ENCODE peak calls at places on chromosomes 4 and X, in four cellular contexts. K, Y, N and U are unnamed samples.

GRCh38 chr4:73764513-73764912 is 24.1 kb downstream of the CXCL8 start:
- DNase-seq in N (peak; percentile 53), Y (no peak), K (no peak), U (no peak)

GRCh38 chr4:21032246-21032645 is 332.0 kb downstream of the PACRGL start:
- DNase-seq in N (peak; percentile 18), Y (no peak), K (no peak), U (no peak)

GRCh38 chr4:7310441-7310840 is 118.1 kb downstream of the SORCS2 start:
- DNase-seq in K (no peak), Y (no peak), N (no peak), U (no peak)

GRCh38 chr4:154082760-154083530 is 294.1 kb upstream of the SFRP2 start:
- DNase-seq in K (no peak), N (peak; percentile 70), Y (no peak), U (no peak)

GRCh38 chr4:183332447-183332846 is 10.2 kb upstream of the CLDN24 start:
- DNase-seq in N (no peak), K (no peak), Y (no peak), U (no peak)

GRCh38 chr4:74397748-74398426 is 32.9 kb downstream of the EREG start:
- DNase-seq in K (no peak), N (no peak), Y (no peak), U (no peak)

GRCh38 chrX:56026816-56027215 is 205.3 kb upstream of the KLF8 start:
- DNase-seq in Y (no peak), K (no peak), N (no peak), U (no peak)

GRCh38 chr4:17166954-17167353 is 268.5 kb upstream of the LDB2 start:
- DNase-seq in N (peak; percentile 55), K (no peak), Y (no peak), U (peak; percentile 2)

GRCh38 chrX:22314692-22315091 is 42.0 kb downstream of the CBLL2 start:
- DNase-seq in K (no peak), N (peak; percentile 34), Y (no peak), U (no peak)

GRCh38 chr4:15385515-15385914 is 42.3 kb upstream of the C1QTNF7 start:
- DNase-seq in K (no peak), Y (no peak), N (no peak), U (no peak)

GRCh38 chr4:123524958-123525628 is 128.5 kb downstream of the SPRY1 start:
- DNase-seq in N (no peak), Y (no peak), K (no peak), U (no peak)

GRCh38 chr4:8063974-8064563 is 94.5 kb downstream of the ABLIM2 start:
- DNase-seq in N (peak; percentile 7), Y (no peak), K (no peak), U (no peak)

GRCh38 chr4:2961411-2962098 is 1.7 kb downstream of the NOP14 start:
- DNase-seq in Y (no peak), K (peak; percentile 62), N (no peak), U (no peak)

GRCh38 chrX:3451566-3451965 is 105.1 kb upstream of the MXRA5 start:
- DNase-seq in N (no peak), K (no peak), Y (no peak), U (no peak)

GRCh38 chr4:68021185-68021584 is 57.9 kb upstream of the TMPRSS11A start:
- DNase-seq in K (no peak), Y (no peak), N (peak; percentile 86), U (no peak)

GRCh38 chr4:6633091-6633906 is 7.2 kb upstream of the MRFAP1 start:
- DNase-seq in N (no peak), K (no peak), Y (no peak), U (no peak)

GRCh38 chrX:1534321-1535168 is 2.4 kb downstream of the P2RY8 start:
- DNase-seq in K (no peak), N (no peak), Y (no peak), U (no peak)

GRCh38 chr4:42953316-42953715 is 60.8 kb downstream of the GRXCR1 start:
- DNase-seq in K (no peak), N (no peak), Y (no peak), U (no peak)

DNA sequence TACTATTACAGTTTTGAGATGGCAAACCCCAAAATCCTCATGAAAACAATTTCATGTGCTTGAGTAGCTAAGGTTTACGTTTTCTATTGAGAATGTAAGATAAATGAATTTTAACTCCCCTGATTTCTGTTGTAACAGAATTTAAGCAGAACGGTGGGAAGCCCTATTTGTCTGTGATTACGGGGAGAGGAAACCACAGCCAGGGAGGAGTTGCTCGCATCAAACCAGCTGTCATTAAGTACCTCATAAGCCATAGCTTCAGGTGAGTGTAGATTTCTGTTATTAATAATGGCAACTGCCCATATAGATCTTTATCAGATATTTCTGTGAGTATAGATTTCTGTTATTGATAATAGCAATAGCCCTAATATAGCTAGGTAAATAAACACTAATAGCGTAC is 44.2 kb upstream of the RHOH start:
- DNase-seq in N (no peak), K (no peak), Y (no peak), U (no peak)
- H3K4me1 ChIP-seq in N (no peaks in the 10 kb centered on the region), K (no peaks in the 10 kb centered on the region), Y (no peaks in the 10 kb centered on the region), U (no peaks in the 10 kb centered on the region)

GRCh38 chrX:39689374-39690104 is 408.2 kb downstream of the BCOR start:
- DNase-seq in Y (no peak), K (no peak), N (no peak), U (no peak)
- H3K4me3 ChIP-seq in Y (peak overlapping the region; percentile 39), K (peak overlapping the region; percentile 54), N (peak overlapping the region; percentile 10), U (peak overlapping the region; percentile 71)

GRCh38 chrX:30488092-30488491 is 89.5 kb downstream of the TASL start:
- DNase-seq in K (no peak), Y (no peak), N (no peak), U (no peak)
- TF ChIP-seq CTCF in K (no peak), Y (no peak), N (peak; percentile 26), U (no peak)

GRCh38 chr4:38004887-38005286 is 44.7 kb downstream of the PTTG2 start:
- DNase-seq in N (no peak), Y (no peak), K (no peak), U (no peak)
- H3K4me1 ChIP-seq in N (peaks cover 2% of the 10 kb centered on the region), Y (no peaks in the 10 kb centered on the region), K (peaks cover 14% of the 10 kb centered on the region), U (peaks cover 75% of the 10 kb centered on the region)

DNA sequence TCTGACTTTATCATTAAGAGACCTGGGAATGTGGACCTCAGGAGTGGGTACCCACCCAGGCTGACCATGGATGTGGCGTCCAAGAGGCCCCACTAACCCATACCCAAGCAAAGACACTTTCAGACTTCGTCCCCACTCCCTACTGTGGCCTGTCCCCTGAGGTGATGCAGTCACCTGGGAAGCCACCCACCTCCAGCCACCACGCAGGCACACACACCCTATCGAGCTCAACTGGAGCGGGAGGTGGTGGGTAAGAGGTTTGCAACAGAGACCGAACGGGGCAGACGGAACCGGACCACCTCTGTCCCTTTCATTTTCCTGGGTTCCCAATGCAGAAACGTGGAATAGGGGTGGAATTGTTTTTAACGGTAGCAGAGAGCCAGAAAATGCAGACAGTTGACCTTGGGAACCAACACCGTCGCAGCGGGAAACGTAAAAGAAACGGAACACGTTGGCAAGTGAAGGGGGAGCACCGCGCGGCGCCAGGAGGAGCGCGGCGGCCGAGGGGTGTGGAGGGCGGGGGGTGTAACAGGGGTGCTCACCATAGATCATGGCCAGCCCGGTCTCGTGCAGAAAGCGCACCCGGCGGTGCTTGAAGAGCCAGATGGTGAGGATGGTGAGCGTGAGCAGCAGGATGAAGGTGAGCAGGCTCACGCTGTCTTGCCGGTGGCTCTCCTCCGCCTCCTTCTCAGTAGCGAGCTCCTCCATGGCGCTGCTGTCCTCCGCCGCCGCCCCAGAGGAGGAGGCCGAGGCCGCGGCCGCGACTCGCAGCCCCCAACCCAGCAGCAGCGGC is 559 bp downstream of the SLC9A7 start:
- DNase-seq in Y (no peak), K (peak; percentile 70), N (peak; percentile 27), U (no peak)
- H3K4me3 ChIP-seq in Y (peak overlapping the region; percentile 49), K (peak overlapping the region; percentile 55), N (peak overlapping the region; percentile 51), U (peak overlapping the region; percentile 71)

GRCh38 chr4:142838781-142839180 is 7.3 kb downstream of the INPP4B start:
- DNase-seq in K (no peak), N (no peak), Y (no peak), U (no peak)

GRCh38 chr4:142845293-142846070 is 619 bp downstream of the INPP4B start:
- DNase-seq in K (peak; percentile 86), N (peak; percentile 29), Y (no peak), U (no peak)

GRCh38 chr4:142844782-142845181 is 1.3 kb downstream of the INPP4B start:
- DNase-seq in K (no peak), N (no peak), Y (no peak), U (no peak)

GRCh38 chr4:142846105-142846728 is at the start of gene INPP4B:
- DNase-seq in Y (no peak), N (peak; percentile 76), K (peak; percentile 88), U (no peak)

GRCh38 chr4:142840516-142841123 is 5.5 kb downstream of the INPP4B start:
- DNase-seq in Y (no peak), N (peak; percentile 41), K (no peak), U (no peak)
- TF ChIP-seq CTCF in Y (peak; percentile 66), N (peak; percentile 68), K (peak; percentile 35), U (peak; percentile 55)